ENCODE peak calls at places on chromosomes 6 and 20, in seven cellular contexts. E is psoas muscle, U is NCI-H460, Y is SIG-M5, B is NCI-H510A treated with DMSO at 0.1 percent for 48 hours, N is hepatocyte, Q is hepatic stellate cell. R is an unnamed sample.

GRCh38 chr6:110356778-110357177 is 1.4 kb downstream of the METTL24 start:
- DNase-seq in E (no peak), U (no peak), Y (no peak), B (no peak), N (no peak), Q (no peak), R (no peak)

GRCh38 chr20:58313366-58313765 is 3.9 kb downstream of the RAB22A start:
- DNase-seq in E (no peak), U (no peak), Y (no peak), B (no peak), N (no peak), Q (no peak), R (no peak)

GRCh38 chr6:137657351-137657911 is 163.2 kb upstream of the OLIG3 start:
- DNase-seq in E (no peak), U (no peak), Y (no peak), B (no peak), N (no peak), Q (no peak), R (no peak)

GRCh38 chr6:153003294-153003645 is 761 bp upstream of the MTRF1L start:
- DNase-seq in E (no peak), U (no peak), Y (no peak), B (peak), N (peak), Q (no peak), R (no peak)

GRCh38 chr6:161639772-161640171 is 365.9 kb upstream of the AGPAT4 start:
- DNase-seq in E (no peak), U (no peak), Y (no peak), B (no peak), N (no peak), Q (no peak), R (no peak)

GRCh38 chr20:52481443-52481842 is 289.9 kb upstream of the ZFP64 start:
- DNase-seq in E (no peak), U (no peak), Y (no peak), B (peak), N (peak), Q (no peak), R (no peak)

GRCh38 chr20:44856847-44857448 is 28.6 kb upstream of the YWHAB start:
- DNase-seq in E (no peak), U (no peak), Y (no peak), B (no peak), N (no peak), Q (no peak), R (no peak)

GRCh38 chr6:124795879-124796838 is 166.1 kb upstream of the RNF217 start:
- DNase-seq in E (peak), U (peak), Y (no peak), B (peak), N (peak), Q (peak), R (peak)

GRCh38 chr20:21159658-21160380 is 33.9 kb downstream of the KIZ start:
- DNase-seq in E (no peak), U (no peak), Y (no peak), B (no peak), N (no peak), Q (no peak), R (peak)

GRCh38 chr20:10077081-10077471 is 42.3 kb downstream of the ANKEF1 start:
- DNase-seq in E (no peak), U (no peak), Y (no peak), B (no peak), N (peak), Q (no peak), R (no peak)

GRCh38 chr20:63085087-63085861 is 78.5 kb upstream of the BHLHE23 start:
- DNase-seq in E (peak), U (no peak), Y (no peak), B (no peak), N (no peak), Q (no peak), R (no peak)

GRCh38 chr20:1299522-1299921 is 29.4 kb downstream of the SDCBP2 start:
- DNase-seq in E (peak), U (no peak), Y (no peak), B (no peak), N (no peak), Q (no peak), R (peak)